ENCODE peak calls at places on chromosomes 11 and 22, in six cellular contexts. J is lower leg skin, X is body of pancreas, R is stomach, I is fibroblast of lung, O is HFF-Myc. H is an unnamed sample.

GRCh38 chr11:37533087-37533486 is 935.1 kb upstream of the RAG2 start:
- DNase-seq in J (no peak), X (no peak), R (no peak), I (no peak), O (no peak), H (no peak)

GRCh38 chr11:67117667-67118058 is 1.4 kb upstream of the KDM2A start:
- DNase-seq in J (peak; percentile 20), X (peak; percentile 7), R (no peak), I (no peak), O (no peak), H (peak; percentile 41)

GRCh38 chr22:30432096-30432495 is 6.5 kb downstream of the MTFP1 start:
- DNase-seq in J (no peak), X (no peak), R (no peak), I (no peak), O (no peak), H (no peak)

GRCh38 chr22:46153930-46154329 is 3.6 kb downstream of the PPARA start:
- DNase-seq in J (no peak), X (peak; percentile 7), R (no peak), I (no peak), O (no peak), H (no peak)

GRCh38 chr11:129445226-129445625 is 69.6 kb downstream of the BARX2 start:
- DNase-seq in J (no peak), X (no peak), R (no peak), I (no peak), O (no peak), H (no peak)

GRCh38 chr11:61963282-61964057 is 4.0 kb downstream of the FTH1 start:
- DNase-seq in J (no peak), X (no peak), R (no peak), I (no peak), O (no peak), H (peak; percentile 73)

GRCh38 chr22:44042822-44043221 is 18.7 kb downstream of the PARVB start:
- DNase-seq in J (no peak), X (no peak), R (no peak), I (peak; percentile 59), O (no peak), H (no peak)

GRCh38 chr11:87097582-87097981 is 59.8 kb downstream of the TMEM135 start:
- DNase-seq in J (no peak), X (peak; percentile 67), R (peak; percentile 57), I (peak; percentile 20), O (no peak), H (peak; percentile 69)

GRCh38 chr11:11976476-11977187 is 31.8 kb downstream of the DKK3 start:
- DNase-seq in J (no peak), X (no peak), R (peak; percentile 66), I (peak; percentile 44), O (no peak), H (no peak)

GRCh38 chr11:126246636-126247035 is 22.1 kb downstream of the SRPRA start:
- DNase-seq in J (no peak), X (no peak), R (no peak), I (peak; percentile 50), O (no peak), H (peak; percentile 47)

GRCh38 chr11:65713212-65713969 is 1.3 kb downstream of the KAT5 start:
- DNase-seq in J (no peak), X (no peak), R (no peak), I (no peak), O (no peak), H (no peak)

GRCh38 chr11:46451759-46452158 is 60.2 kb upstream of the CHRM4 start:
- DNase-seq in J (no peak), X (no peak), R (no peak), I (no peak), O (no peak), H (no peak)

GRCh38 chr11:64490562-64491216 is 100.3 kb upstream of the SLC22A12 start:
- DNase-seq in J (no peak), X (no peak), R (no peak), I (no peak), O (no peak), H (no peak)

GRCh38 chr11:2444301-2445106 is at the start of the genes KCNQ1 and TRPM5:
- DNase-seq in J (no peak), X (peak; percentile 90), R (peak; percentile 88), I (no peak), O (no peak), H (no peak)

GRCh38 chr22:29136715-29137700 is 64.2 kb downstream of the KREMEN1 start:
- DNase-seq in J (no peak), X (no peak), R (no peak), I (no peak), O (no peak), H (no peak)

GRCh38 chr22:29138556-29138955 is 65.7 kb downstream of the KREMEN1 start:
- DNase-seq in J (no peak), X (no peak), R (no peak), I (no peak), O (no peak), H (no peak)

GRCh38 chr22:29142116-29142515 is 63.6 kb upstream of the EMID1 start:
- DNase-seq in J (no peak), X (no peak), R (no peak), I (no peak), O (no peak), H (peak; percentile 19)

GRCh38 chr22:29141078-29141688 is 64.5 kb upstream of the EMID1 start:
- DNase-seq in J (no peak), X (no peak), R (no peak), I (no peak), O (no peak), H (no peak)

GRCh38 chr22:29139965-29140782 is 65.5 kb upstream of the EMID1 start:
- DNase-seq in J (no peak), X (no peak), R (no peak), I (no peak), O (no peak), H (peak; percentile 81)
- H3K4me3 ChIP-seq in J (no peak overlapping the region), X (no peak overlapping the region), R (no peak overlapping the region), I (no peak overlapping the region), O (no peak overlapping the region), H (no peak overlapping the region)

GRCh38 chr11:6607190-6607635 is 3.6 kb downstream of the ILK start:
- DNase-seq in J (peak; percentile 2), X (no peak), R (no peak), I (peak; percentile 65), O (no peak), H (no peak)

GRCh38 chr11:6603287-6604080 is at the start of the genes ILK and RRP8:
- DNase-seq in J (peak; percentile 91), X (peak; percentile 95), R (peak; percentile 94), I (peak; percentile 87), O (peak; percentile 61), H (peak; percentile 92)

GRCh38 chr11:6606471-6607189 is 3.1 kb downstream of the ILK start:
- DNase-seq in J (peak; percentile 88), X (peak; percentile 96), R (peak; percentile 84), I (peak; percentile 96), O (peak; percentile 96), H (peak; percentile 96)

GRCh38 chr11:6602096-6602940 is 1.1 kb downstream of the RRP8 start:
- DNase-seq in J (peak; percentile 10), X (no peak), R (no peak), I (no peak), O (no peak), H (no peak)

DNA sequence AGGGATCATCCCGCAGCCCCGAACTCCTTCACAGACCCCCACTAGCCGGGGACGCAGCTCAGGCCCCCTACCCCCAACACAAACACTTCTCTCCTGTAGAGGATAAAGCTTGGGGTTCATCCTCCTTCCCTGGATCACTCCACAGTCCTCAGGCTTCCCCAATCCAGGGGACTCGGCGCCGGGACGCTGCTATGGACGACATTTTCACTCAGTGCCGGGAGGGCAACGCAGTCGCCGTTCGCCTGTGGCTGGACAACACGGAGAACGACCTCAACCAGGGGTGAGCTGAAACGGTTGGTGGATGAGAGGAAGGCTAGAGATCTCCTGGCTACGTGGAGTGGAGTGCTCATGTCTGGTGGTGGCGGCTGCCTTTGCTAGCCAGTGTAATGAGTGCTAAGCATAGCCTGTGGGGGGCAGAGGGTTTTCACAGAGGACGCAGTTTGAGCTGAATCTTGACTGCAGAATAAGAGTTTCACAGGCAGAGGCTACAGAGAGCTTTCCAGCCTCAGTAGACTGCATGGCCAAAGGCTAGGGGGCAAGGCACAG is 580 bp downstream of the ILK start:
- DNase-seq in J (peak; percentile 30), X (peak; percentile 64), R (peak; percentile 45), I (peak; percentile 64), O (peak; percentile 52), H (peak; percentile 82)
- TF ChIP-seq CTCF in J (no peak), X (peak; percentile 49), R (no peak), I (peak; percentile 37), O (no peak), H (peak; percentile 55)

GRCh38 chr22:40463017-40463631 is 92.7 kb downstream of the SGSM3 start:
- DNase-seq in J (no peak), X (no peak), R (no peak), I (no peak), O (no peak), H (no peak)
- H3K4me3 ChIP-seq in J (no peak overlapping the region), X (no peak overlapping the region), R (peak overlapping the region; percentile 35), I (no peak overlapping the region), O (no peak overlapping the region), H (no peak overlapping the region)

DNA sequence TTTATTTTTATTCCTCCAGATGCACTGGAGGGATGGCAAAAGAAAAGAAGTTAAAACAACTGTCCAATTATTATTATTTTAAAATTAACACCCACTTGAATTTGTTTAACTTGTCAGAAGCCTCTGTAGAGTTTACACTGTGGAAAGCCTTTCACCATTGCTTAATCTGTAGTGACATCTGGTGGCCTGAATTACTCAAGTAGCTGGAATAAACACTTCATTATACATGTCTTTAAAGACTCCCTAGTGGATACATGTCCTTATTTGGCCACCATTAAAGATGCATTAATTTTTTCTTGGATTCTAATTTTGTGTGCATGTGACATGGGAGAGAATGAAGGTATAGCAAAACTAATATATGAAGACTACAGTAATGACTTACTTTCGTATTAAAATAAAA is 1496.5 kb downstream of the FAM181B start:
- DNase-seq in J (no peak), X (no peak), R (no peak), I (peak; percentile 11), O (no peak), H (peak; percentile 87)
- TF ChIP-seq CTCF in J (no peak), X (peak; percentile 29), R (peak; percentile 40), I (peak; percentile 46), O (no peak), H (peak; percentile 65)

H was measured in choroid plexus epithelial cell.